ENCODE peak calls at places on chromosomes 6 and 20, in six cellular contexts. N, X, S, R, Y and V are unnamed samples.

GRCh38 chr6:13188306-13188705 is 140.0 kb downstream of the TBC1D7 start:
- DNase-seq in N (no peak), X (no peak), S (no peak), R (no peak), Y (no peak), V (no peak)

GRCh38 chr6:151589667-151590066 is 95.8 kb downstream of the CCDC170 start:
- DNase-seq in N (no peak), X (no peak), S (no peak), R (no peak), Y (no peak), V (no peak)

GRCh38 chr20:4524792-4525191 is 196.9 kb upstream of the PRND start:
- DNase-seq in N (no peak), X (no peak), S (no peak), R (no peak), Y (no peak), V (no peak)

GRCh38 chr6:81929828-81930227 is 177.3 kb upstream of the TENT5A start:
- DNase-seq in N (peak), X (no peak), S (no peak), R (peak), Y (no peak), V (no peak)

GRCh38 chr20:21272279-21272678 is 30.9 kb upstream of the XRN2 start:
- DNase-seq in N (peak), X (peak), S (no peak), R (peak), Y (no peak), V (peak)

GRCh38 chr6:14706378-14706929 is 539.4 kb upstream of the JARID2 start:
- DNase-seq in N (peak), X (peak), S (no peak), R (peak), Y (peak), V (peak)

GRCh38 chr20:31705598-31706597 is 16.8 kb downstream of the BCL2L1 start:
- DNase-seq in N (no peak), X (peak), S (no peak), R (no peak), Y (peak), V (no peak)

GRCh38 chr20:34260208-34260942 is 19.2 kb downstream of the ASIP start:
- DNase-seq in N (no peak), X (no peak), S (no peak), R (peak), Y (no peak), V (no peak)

GRCh38 chr6:130447374-130447773 is 81.6 kb downstream of the TMEM200A start:
- DNase-seq in N (peak), X (peak), S (no peak), R (peak), Y (no peak), V (no peak)

GRCh38 chr6:161204866-161205557 is 68.8 kb downstream of the AGPAT4 start:
- DNase-seq in N (no peak), X (no peak), S (no peak), R (peak), Y (no peak), V (no peak)

GRCh38 chr6:69456086-69456485 is 340.7 kb downstream of the LMBRD1 start:
- DNase-seq in N (no peak), X (no peak), S (no peak), R (no peak), Y (no peak), V (no peak)

GRCh38 chr6:11275598-11275997 is 43.1 kb upstream of the NEDD9 start:
- DNase-seq in N (no peak), X (no peak), S (peak), R (no peak), Y (no peak), V (no peak)

GRCh38 chr6:111418971-111419693 is 63.9 kb downstream of the REV3L start:
- DNase-seq in N (peak), X (peak), S (no peak), R (peak), Y (no peak), V (peak)

GRCh38 chr6:57172136-57173055 is at the start of gene BAG2:
- DNase-seq in N (peak), X (peak), S (peak), R (peak), Y (peak), V (peak)
- TF ChIP-seq CTCF in N (peak), X (peak), S (no peak), R (no peak), Y (peak), V (peak)

GRCh38 chr20:49570828-49571552 is 3.1 kb upstream of the PTGIS start:
- DNase-seq in N (peak), X (no peak), S (no peak), R (peak), Y (no peak), V (peak)
- TF ChIP-seq CTCF in N (no peak), X (no peak), S (no peak), R (no peak), Y (no peak), V (no peak)

GRCh38 chr20:53493201-53493908 is 100.3 kb downstream of the ZNF217 start:
- DNase-seq in N (peak), X (no peak), S (no peak), R (peak), Y (no peak), V (no peak)
- TF ChIP-seq CTCF in N (peak), X (peak), S (no peak), R (peak), Y (no peak), V (no peak)

GRCh38 chr6:16403831-16404230 is 165.4 kb downstream of the GMPR start:
- DNase-seq in N (peak), X (no peak), S (no peak), R (no peak), Y (no peak), V (no peak)
- TF ChIP-seq CTCF in N (peak), X (peak), S (no peak), R (peak), Y (no peak), V (peak)

DNA sequence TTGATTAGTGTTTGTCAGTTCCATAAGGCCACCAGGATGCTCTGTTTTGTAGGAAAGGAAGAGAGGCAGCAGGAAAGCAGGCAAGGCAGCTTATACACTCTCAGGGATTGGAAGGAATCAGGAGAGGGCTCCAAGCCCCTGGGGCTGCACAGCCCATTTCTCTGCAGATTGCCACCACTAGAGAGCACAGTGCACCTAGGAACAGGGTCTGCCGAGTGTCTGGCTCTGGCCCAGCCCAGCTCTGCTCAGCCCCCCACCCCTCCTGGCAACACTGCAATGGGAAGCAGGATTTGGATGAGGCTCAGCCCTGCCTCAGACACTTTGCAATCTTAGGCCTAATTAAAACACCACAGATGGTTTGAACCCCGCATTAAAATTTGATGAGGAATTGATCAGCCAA is 252.6 kb downstream of the DHX35 start:
- DNase-seq in N (no peak), X (no peak), S (peak), R (no peak), Y (no peak), V (no peak)
- TF ChIP-seq CTCF in N (no peak), X (no peak), S (peak), R (no peak), Y (no peak), V (no peak)

DNA sequence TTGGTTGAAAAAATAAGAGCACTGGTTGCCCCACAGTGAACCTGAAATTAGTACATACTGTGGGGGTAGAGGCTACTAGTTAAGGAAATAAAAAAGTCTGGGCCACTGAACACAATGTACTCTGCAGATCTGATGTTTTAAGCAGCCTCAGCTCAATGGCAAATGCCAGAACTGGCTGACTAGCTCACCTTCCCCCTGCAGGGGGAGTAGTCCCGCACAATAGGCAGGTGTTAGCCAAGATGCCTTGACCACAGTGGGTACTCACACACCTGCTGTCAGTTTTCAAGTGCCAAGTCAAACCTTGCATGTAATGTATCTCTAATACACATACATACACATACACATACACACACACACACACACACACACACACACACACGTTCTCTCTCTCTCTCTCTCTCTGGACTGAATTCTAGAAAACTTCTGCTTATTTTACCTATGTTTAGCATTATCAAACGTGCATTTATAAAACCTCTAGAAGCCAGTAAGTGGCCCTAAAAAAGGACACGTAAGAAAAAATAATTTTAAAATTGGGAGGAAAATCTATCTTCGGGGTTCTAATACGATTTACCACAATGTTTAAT is 36.1 kb downstream of the GMDS start:
- DNase-seq in N (peak), X (peak), S (peak), R (peak), Y (peak), V (no peak)
- TF ChIP-seq CTCF in N (peak), X (peak), S (peak), R (peak), Y (peak), V (peak)

GRCh38 chr6:121794630-121795029 is 359.2 kb downstream of the GJA1 start:
- DNase-seq in N (peak), X (peak), S (no peak), R (peak), Y (no peak), V (peak)

GRCh38 chr6:121791396-121792315 is 356.2 kb downstream of the GJA1 start:
- DNase-seq in N (no peak), X (no peak), S (no peak), R (peak), Y (no peak), V (no peak)
- TF ChIP-seq CTCF in N (no peak), X (peak), S (peak), R (peak), Y (no peak), V (peak)